ENCODE peak calls at places on chromosomes 13 and 19, in nine cellular contexts. T is heart right ventricle, Y is cardiac fibroblast, X is fibroblast of mammary gland, N is epithelial cell of proximal tubule, P is bronchial epithelial cell, O is brain microvascular endothelial cell, D is choroid plexus epithelial cell, G is astrocyte of the cerebellum. W is an unnamed sample.

GRCh38 chr13:42318570-42318969 is 46.6 kb downstream of the AKAP11 start:
- DNase-seq in T (no peak), Y (no peak), X (no peak), N (no peak), P (peak; percentile 59), O (no peak), D (no peak), G (no peak), W (no peak)

GRCh38 chr13:75364131-75364713 is 117.7 kb downstream of the TBC1D4 start:
- DNase-seq in T (no peak), Y (no peak), X (no peak), N (no peak), P (peak; percentile 58), O (peak; percentile 29), D (no peak), G (no peak), W (no peak)

GRCh38 chr13:38147050-38147449 is 202.6 kb upstream of the UFM1 start:
- DNase-seq in T (no peak), Y (no peak), X (no peak), N (no peak), P (no peak), O (no peak), D (no peak), G (no peak), W (no peak)

GRCh38 chr13:93460005-93460404 is 233.4 kb downstream of the GPC6 start:
- DNase-seq in T (no peak), Y (no peak), X (no peak), N (no peak), P (no peak), O (no peak), D (no peak), G (no peak), W (no peak)

GRCh38 chr13:21328201-21328600 is 130.9 kb downstream of the ZDHHC20 start:
- DNase-seq in T (no peak), Y (no peak), X (no peak), N (no peak), P (no peak), O (no peak), D (no peak), G (no peak), W (no peak)

GRCh38 chr13:110964229-110965037 is 49.6 kb upstream of the ANKRD10 start:
- DNase-seq in T (no peak), Y (no peak), X (no peak), N (no peak), P (no peak), O (no peak), D (no peak), G (no peak), W (no peak)

GRCh38 chr19:49689133-49690072 is at the start of gene ADM5:
- DNase-seq in T (no peak), Y (no peak), X (no peak), N (no peak), P (peak; percentile 26), O (no peak), D (no peak), G (no peak), W (no peak)

GRCh38 chr13:35766663-35767062 is 290.2 kb upstream of the MAB21L1 start:
- DNase-seq in T (no peak), Y (no peak), X (no peak), N (no peak), P (no peak), O (no peak), D (no peak), G (no peak), W (no peak)

GRCh38 chr13:98103942-98104880 is 38.7 kb upstream of the FARP1 start:
- DNase-seq in T (no peak), Y (no peak), X (peak; percentile 43), N (no peak), P (peak; percentile 16), O (no peak), D (peak; percentile 39), G (no peak), W (no peak)

GRCh38 chr13:40406405-40407138 is 259.9 kb downstream of the FOXO1 start:
- DNase-seq in T (no peak), Y (peak; percentile 88), X (peak; percentile 92), N (no peak), P (peak; percentile 66), O (peak; percentile 78), D (peak; percentile 91), G (no peak), W (peak; percentile 71)

GRCh38 chr19:35712529-35712909 is 5.3 kb upstream of the KMT2B start:
- DNase-seq in T (no peak), Y (no peak), X (no peak), N (no peak), P (no peak), O (no peak), D (no peak), G (no peak), W (no peak)

GRCh38 chr13:34469212-34469983 is 472.7 kb upstream of the NBEA start:
- DNase-seq in T (no peak), Y (peak; percentile 23), X (no peak), N (no peak), P (peak; percentile 95), O (no peak), D (peak; percentile 9), G (peak; percentile 44), W (no peak)

GRCh38 chr19:47704656-47705055 is 8.6 kb upstream of the EHD2 start:
- DNase-seq in T (no peak), Y (no peak), X (no peak), N (no peak), P (peak; percentile 15), O (no peak), D (no peak), G (no peak), W (no peak)

DNA sequence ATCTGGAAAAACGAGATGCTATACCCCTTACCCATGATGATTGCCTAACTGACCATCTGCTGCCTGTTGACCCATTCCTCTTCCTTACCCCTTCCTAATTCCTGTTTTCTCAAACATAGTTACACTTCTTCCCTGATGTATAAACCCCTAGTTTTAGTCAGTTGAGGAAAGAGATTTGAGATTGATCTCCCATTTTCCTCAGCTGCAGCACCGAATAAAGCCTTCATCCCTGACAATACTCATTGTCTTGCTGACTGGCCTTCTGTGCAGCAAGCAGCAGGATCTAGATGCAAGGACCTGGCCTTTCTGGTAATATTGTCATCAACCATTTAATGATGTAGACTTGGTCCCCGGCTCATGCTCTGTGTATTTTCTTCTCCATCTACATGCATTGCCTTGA is 999 bp upstream of the ZNF264 start:
- DNase-seq in T (no peak), Y (no peak), X (no peak), N (no peak), P (no peak), O (no peak), D (no peak), G (no peak), W (no peak)
- H3K4me3 ChIP-seq in T (no peak overlapping the region), Y (no peak overlapping the region), X (no peak overlapping the region), N (no peak overlapping the region), P (no peak overlapping the region), O (no peak overlapping the region), D (no peak overlapping the region), G (no peak overlapping the region), W (no peak overlapping the region)

GRCh38 chr13:99507054-99507453 is 5.8 kb downstream of the TM9SF2 start:
- DNase-seq in T (no peak), Y (no peak), X (no peak), N (no peak), P (no peak), O (no peak), D (no peak), G (no peak), W (no peak)

GRCh38 chr13:99509477-99509876 is 8.2 kb downstream of the TM9SF2 start:
- DNase-seq in T (no peak), Y (no peak), X (no peak), N (no peak), P (no peak), O (no peak), D (no peak), G (no peak), W (no peak)

GRCh38 chr13:99505814-99506269 is 4.6 kb downstream of the TM9SF2 start:
- DNase-seq in T (no peak), Y (peak; percentile 24), X (peak; percentile 45), N (no peak), P (no peak), O (no peak), D (peak; percentile 51), G (no peak), W (no peak)

GRCh38 chr13:99501952-99502310 is 659 bp downstream of the TM9SF2 start:
- DNase-seq in T (no peak), Y (peak; percentile 29), X (no peak), N (no peak), P (no peak), O (peak; percentile 5), D (peak; percentile 36), G (no peak), W (no peak)

DNA sequence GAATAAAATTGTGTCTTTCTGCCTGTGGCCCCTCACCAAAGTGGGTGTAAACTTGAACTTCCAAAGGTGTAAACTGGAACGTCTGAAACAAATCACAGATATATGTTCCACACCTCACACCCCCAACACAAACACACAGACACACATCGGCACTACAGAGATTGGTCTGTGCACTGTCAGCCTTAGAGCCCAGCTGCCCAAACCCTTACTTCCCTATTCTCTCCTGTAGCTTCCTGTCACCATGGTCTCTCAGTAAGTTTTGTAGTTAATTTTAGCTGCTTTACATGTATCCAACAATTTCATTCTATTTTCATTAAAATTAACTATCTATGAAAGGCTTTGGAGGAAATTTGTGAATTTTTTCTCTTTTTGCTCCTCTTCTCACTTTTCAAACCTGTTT is 5.4 kb downstream of the TM9SF2 start:
- DNase-seq in T (no peak), Y (no peak), X (no peak), N (no peak), P (no peak), O (no peak), D (no peak), G (no peak), W (no peak)
- H3K4me3 ChIP-seq in T (no peak overlapping the region), Y (no peak overlapping the region), X (no peak overlapping the region), N (no peak overlapping the region), P (no peak overlapping the region), O (no peak overlapping the region), D (no peak overlapping the region), G (no peak overlapping the region), W (no peak overlapping the region)

GRCh38 chr19:19334989-19335344 is 14.3 kb downstream of the MAU2 start:
- DNase-seq in T (no peak), Y (no peak), X (no peak), N (no peak), P (no peak), O (no peak), D (no peak), G (no peak), W (no peak)
- H3K4me3 ChIP-seq in T (no peak overlapping the region), Y (no peak overlapping the region), X (no peak overlapping the region), N (no peak overlapping the region), P (no peak overlapping the region), O (no peak overlapping the region), D (no peak overlapping the region), G (no peak overlapping the region), W (no peak overlapping the region)

DNA sequence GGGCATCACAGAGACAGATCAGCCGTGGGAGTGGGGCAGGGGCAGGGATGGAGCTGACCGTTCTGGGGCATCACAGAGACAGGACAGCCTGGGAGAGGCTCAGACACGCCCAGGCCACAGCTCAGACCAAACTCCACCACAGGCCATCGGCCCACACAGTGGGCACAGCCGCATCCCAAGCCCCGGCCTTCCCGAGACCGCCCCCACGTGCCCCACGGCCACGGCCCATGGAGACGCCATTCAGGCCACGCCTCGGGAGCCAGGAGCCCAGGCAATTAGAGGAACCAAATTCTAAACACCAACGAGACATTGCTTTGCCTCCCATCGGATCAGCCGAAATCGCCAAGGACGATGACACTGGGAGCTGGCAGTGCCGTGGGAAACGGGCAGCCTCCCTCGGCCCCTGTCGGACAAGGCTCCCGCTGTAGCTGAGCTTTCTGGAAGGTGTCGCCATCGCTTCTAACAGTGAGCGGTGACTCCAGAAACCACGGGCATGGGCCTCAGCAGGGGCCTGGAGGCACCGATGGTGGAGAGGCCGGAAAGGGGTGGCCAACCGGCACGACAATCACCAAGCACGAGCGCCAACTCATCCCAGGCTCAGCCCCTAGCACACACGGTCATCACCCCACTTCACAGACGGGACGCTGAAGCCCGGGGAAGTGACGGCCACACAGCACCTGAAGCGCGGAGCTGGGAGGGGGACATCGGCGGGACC is 2.4 kb downstream of the PIP5K1C start:
- DNase-seq in T (no peak), Y (no peak), X (no peak), N (no peak), P (no peak), O (no peak), D (no peak), G (no peak), W (no peak)
- H3K4me3 ChIP-seq in T (peak overlapping the region; percentile 65), Y (no peak overlapping the region), X (no peak overlapping the region), N (no peak overlapping the region), P (no peak overlapping the region), O (no peak overlapping the region), D (no peak overlapping the region), G (no peak overlapping the region), W (no peak overlapping the region)